ENCODE peak calls at places on chromosomes 11 and 22, in seven cellular contexts. One of them, this sample, is unnamed.

GRCh38 chr22:37752189-37753061 is 55.3 kb upstream of the GCAT start:
- DNase-seq in right cardiac atrium: peak
- DNase-seq in AG04449: peak
- DNase-seq in ureter: peak
- DNase-seq in AG04450: peak
- DNase-seq in activated naive CD8-positive, alpha-beta T cell treated with anti-CD3 and anti-CD28 coated beads for 36 hours: no peak
- DNase-seq in cardiac fibroblast: peak
- DNase-seq in this sample: peak

GRCh38 chr11:130162733-130163132 is 3.2 kb downstream of the ST14 start:
- DNase-seq in right cardiac atrium: no peak
- DNase-seq in AG04449: no peak
- DNase-seq in ureter: no peak
- DNase-seq in AG04450: no peak
- DNase-seq in activated naive CD8-positive, alpha-beta T cell treated with anti-CD3 and anti-CD28 coated beads for 36 hours: no peak
- DNase-seq in cardiac fibroblast: no peak
- DNase-seq in this sample: no peak

GRCh38 chr11:58980159-58980843 is 41.0 kb downstream of the GLYATL1 start:
- DNase-seq in right cardiac atrium: no peak
- DNase-seq in AG04449: no peak
- DNase-seq in ureter: no peak
- DNase-seq in AG04450: no peak
- DNase-seq in activated naive CD8-positive, alpha-beta T cell treated with anti-CD3 and anti-CD28 coated beads for 36 hours: no peak
- DNase-seq in cardiac fibroblast: no peak
- DNase-seq in this sample: no peak

GRCh38 chr11:43557553-43558031 is 122.9 kb upstream of the HSD17B12 start:
- DNase-seq in right cardiac atrium: no peak
- DNase-seq in AG04449: no peak
- DNase-seq in ureter: no peak
- DNase-seq in AG04450: no peak
- DNase-seq in activated naive CD8-positive, alpha-beta T cell treated with anti-CD3 and anti-CD28 coated beads for 36 hours: no peak
- DNase-seq in cardiac fibroblast: no peak
- DNase-seq in this sample: no peak

GRCh38 chr11:38266691-38267090 is 1668.7 kb upstream of the RAG2 start:
- DNase-seq in right cardiac atrium: no peak
- DNase-seq in AG04449: no peak
- DNase-seq in ureter: no peak
- DNase-seq in AG04450: no peak
- DNase-seq in activated naive CD8-positive, alpha-beta T cell treated with anti-CD3 and anti-CD28 coated beads for 36 hours: no peak
- DNase-seq in cardiac fibroblast: no peak
- DNase-seq in this sample: no peak

GRCh38 chr11:117259417-117259816 is 26.9 kb downstream of the RNF214 start:
- DNase-seq in right cardiac atrium: no peak
- DNase-seq in AG04449: no peak
- DNase-seq in ureter: no peak
- DNase-seq in AG04450: no peak
- DNase-seq in activated naive CD8-positive, alpha-beta T cell treated with anti-CD3 and anti-CD28 coated beads for 36 hours: no peak
- DNase-seq in cardiac fibroblast: peak
- DNase-seq in this sample: peak

GRCh38 chr22:32880061-32880460 is 78.6 kb downstream of the TIMP3 start:
- DNase-seq in right cardiac atrium: no peak
- DNase-seq in AG04449: no peak
- DNase-seq in ureter: no peak
- DNase-seq in AG04450: peak
- DNase-seq in activated naive CD8-positive, alpha-beta T cell treated with anti-CD3 and anti-CD28 coated beads for 36 hours: no peak
- DNase-seq in cardiac fibroblast: peak
- DNase-seq in this sample: no peak

GRCh38 chr11:8531312-8531711 is 62.7 kb downstream of the STK33 start:
- DNase-seq in right cardiac atrium: no peak
- DNase-seq in AG04449: no peak
- DNase-seq in ureter: no peak
- DNase-seq in AG04450: no peak
- DNase-seq in activated naive CD8-positive, alpha-beta T cell treated with anti-CD3 and anti-CD28 coated beads for 36 hours: no peak
- DNase-seq in cardiac fibroblast: no peak
- DNase-seq in this sample: no peak

GRCh38 chr11:9625158-9625557 is 38.7 kb upstream of the SWAP70 start:
- DNase-seq in right cardiac atrium: no peak
- DNase-seq in AG04449: no peak
- DNase-seq in ureter: peak
- DNase-seq in AG04450: no peak
- DNase-seq in activated naive CD8-positive, alpha-beta T cell treated with anti-CD3 and anti-CD28 coated beads for 36 hours: no peak
- DNase-seq in cardiac fibroblast: no peak
- DNase-seq in this sample: no peak

GRCh38 chr11:100576044-100577021 is 110.8 kb upstream of the ARHGAP42 start:
- DNase-seq in right cardiac atrium: no peak
- DNase-seq in AG04449: no peak
- DNase-seq in ureter: no peak
- DNase-seq in AG04450: no peak
- DNase-seq in activated naive CD8-positive, alpha-beta T cell treated with anti-CD3 and anti-CD28 coated beads for 36 hours: no peak
- DNase-seq in cardiac fibroblast: peak
- DNase-seq in this sample: no peak

GRCh38 chr11:131763193-131763890 is 392.9 kb downstream of the NTM start:
- DNase-seq in right cardiac atrium: no peak
- DNase-seq in AG04449: no peak
- DNase-seq in ureter: no peak
- DNase-seq in AG04450: no peak
- DNase-seq in activated naive CD8-positive, alpha-beta T cell treated with anti-CD3 and anti-CD28 coated beads for 36 hours: no peak
- DNase-seq in cardiac fibroblast: peak
- DNase-seq in this sample: no peak

GRCh38 chr11:112113539-112114457 is 27.1 kb downstream of the SDHD start:
- DNase-seq in right cardiac atrium: no peak
- DNase-seq in AG04449: no peak
- DNase-seq in ureter: no peak
- DNase-seq in AG04450: no peak
- DNase-seq in activated naive CD8-positive, alpha-beta T cell treated with anti-CD3 and anti-CD28 coated beads for 36 hours: no peak
- DNase-seq in cardiac fibroblast: peak
- DNase-seq in this sample: no peak

GRCh38 chr11:15910761-15911160 is 445.6 kb downstream of the SOX6 start:
- DNase-seq in right cardiac atrium: no peak
- DNase-seq in AG04449: no peak
- DNase-seq in ureter: no peak
- DNase-seq in AG04450: no peak
- DNase-seq in activated naive CD8-positive, alpha-beta T cell treated with anti-CD3 and anti-CD28 coated beads for 36 hours: no peak
- DNase-seq in cardiac fibroblast: no peak
- DNase-seq in this sample: no peak

GRCh38 chr11:36425593-36426206 is 84.4 kb downstream of the TRAF6 start:
- DNase-seq in right cardiac atrium: no peak
- DNase-seq in AG04449: no peak
- DNase-seq in ureter: no peak
- DNase-seq in AG04450: no peak
- DNase-seq in activated naive CD8-positive, alpha-beta T cell treated with anti-CD3 and anti-CD28 coated beads for 36 hours: no peak
- DNase-seq in cardiac fibroblast: peak
- DNase-seq in this sample: no peak

This sample was measured in non-pigmented ciliary epithelial cell.